ENCODE peak calls at places on chromosome 5, in ten cellular contexts. M is pons, S is SIG-M5, D is RWPE1, L is endodermal cell, E is NAMALWA, F is NCI-H2029 treated with DMSO at 0.1 percent for 48 hours, I is H9, B is AG10803, J is cardiac muscle cell. H is an unnamed sample.

GRCh38 chr5:149694007-149694406 is 36.1 kb upstream of the PPARGC1B start:
- DNase-seq in M (no peak), S (no peak), D (no peak), L (no peak), E (no peak), F (no peak), I (no peak), B (no peak), J (peak; percentile 87), H (no peak)

GRCh38 chr5:133347039-133347438 is 265.3 kb downstream of the FSTL4 start:
- DNase-seq in M (no peak), S (no peak), D (no peak), L (no peak), E (peak; percentile 59), F (no peak), I (no peak), B (no peak), J (no peak), H (peak; percentile 43)

GRCh38 chr5:66993448-66993847 is 203.2 kb downstream of the CD180 start:
- DNase-seq in M (no peak), S (no peak), D (no peak), L (no peak), E (no peak), F (no peak), I (no peak), B (no peak), J (no peak), H (no peak)

GRCh38 chr5:80326468-80326867 is 6.7 kb downstream of the SPZ1 start:
- DNase-seq in M (no peak), S (no peak), D (no peak), L (no peak), E (no peak), F (no peak), I (no peak), B (no peak), J (no peak), H (peak; percentile 27)

GRCh38 chr5:134007581-134008256 is 2.9 kb upstream of the VDAC1 start:
- DNase-seq in M (no peak), S (no peak), D (peak; percentile 53), L (peak; percentile 87), E (no peak), F (no peak), I (peak; percentile 86), B (no peak), J (no peak), H (peak; percentile 85)

GRCh38 chr5:177457239-177458121 is 10.9 kb downstream of the PRR7 start:
- DNase-seq in M (peak; percentile 96), S (peak; percentile 81), D (peak; percentile 99), L (peak; percentile 97), E (peak; percentile 97), F (peak; percentile 88), I (peak; percentile 99), B (peak; percentile 96), J (peak; percentile 96), H (peak; percentile 97)

GRCh38 chr5:1745190-1745805 is 54.3 kb downstream of the MRPL36 start:
- DNase-seq in M (no peak), S (no peak), D (no peak), L (peak; percentile 32), E (no peak), F (no peak), I (peak; percentile 21), B (no peak), J (no peak), H (peak; percentile 8)

GRCh38 chr5:68839019-68839552 is 254.7 kb upstream of the SLC30A5 start:
- DNase-seq in M (no peak), S (no peak), D (no peak), L (no peak), E (no peak), F (no peak), I (no peak), B (peak; percentile 95), J (no peak), H (no peak)

GRCh38 chr5:132474131-132474723 is 16.3 kb downstream of the IRF1 start:
- DNase-seq in M (no peak), S (no peak), D (no peak), L (no peak), E (no peak), F (no peak), I (no peak), B (no peak), J (no peak), H (no peak)

GRCh38 chr5:127011151-127011550 is 19.2 kb downstream of the MARCHF3 start:
- DNase-seq in M (no peak), S (no peak), D (peak; percentile 27), L (no peak), E (no peak), F (no peak), I (no peak), B (peak; percentile 89), J (no peak), H (no peak)

GRCh38 chr5:142587354-142587965 is 98.4 kb downstream of the FGF1 start:
- DNase-seq in M (peak; percentile 51), S (no peak), D (no peak), L (peak; percentile 78), E (peak; percentile 64), F (peak; percentile 14), I (peak; percentile 47), B (peak; percentile 37), J (peak; percentile 68), H (peak; percentile 60)

GRCh38 chr5:65108786-65109743 is 340.3 kb downstream of the CWC27 start:
- DNase-seq in M (no peak), S (no peak), D (no peak), L (no peak), E (no peak), F (no peak), I (no peak), B (peak; percentile 69), J (no peak), H (no peak)

GRCh38 chr5:14341571-14342225 is 198.6 kb downstream of the TRIO start:
- DNase-seq in M (peak; percentile 45), S (no peak), D (no peak), L (peak; percentile 62), E (no peak), F (no peak), I (peak; percentile 78), B (no peak), J (no peak), H (no peak)

GRCh38 chr5:150532996-150533395 is 25.1 kb downstream of the NDST1 start:
- DNase-seq in M (no peak), S (no peak), D (no peak), L (no peak), E (no peak), F (no peak), I (no peak), B (no peak), J (no peak), H (no peak)

GRCh38 chr5:96649938-96650540 is 12.1 kb upstream of the CAST start:
- DNase-seq in M (no peak), S (no peak), D (no peak), L (no peak), E (no peak), F (no peak), I (no peak), B (peak; percentile 27), J (no peak), H (no peak)

GRCh38 chr5:149576021-149576420 is 5.3 kb upstream of the ARHGEF37 start:
- DNase-seq in M (no peak), S (no peak), D (no peak), L (no peak), E (no peak), F (no peak), I (no peak), B (no peak), J (no peak), H (no peak)

GRCh38 chr5:68232272-68232671 is 16.7 kb downstream of the PIK3R1 start:
- DNase-seq in M (no peak), S (no peak), D (no peak), L (no peak), E (no peak), F (no peak), I (no peak), B (no peak), J (peak; percentile 67), H (no peak)

H was measured in BE2C.